ENCODE peak calls at places on chromosomes 2 and 18, in six cellular contexts. One of them, this sample, is unnamed.

GRCh38 chr2:166550923-166551322 is 56.9 kb upstream of the SCN7A start:
- DNase-seq in HepG2: no peak
- DNase-seq in K562: no peak
- DNase-seq in WTC11: no peak
- DNase-seq in H1: no peak
- DNase-seq in GM12878: no peak
- DNase-seq in this sample: no peak

GRCh38 chr2:6325616-6326015 is 540.1 kb downstream of the CMPK2 start:
- DNase-seq in HepG2: no peak
- DNase-seq in WTC11: no peak
- DNase-seq in GM12878: no peak
- DNase-seq in K562: no peak
- DNase-seq in H1: no peak
- DNase-seq in this sample: peak

GRCh38 chr2:177692042-177692823 is 299.7 kb downstream of the AGPS start:
- DNase-seq in HepG2: peak
- DNase-seq in H1: no peak
- DNase-seq in K562: no peak
- DNase-seq in GM12878: no peak
- DNase-seq in WTC11: no peak
- DNase-seq in this sample: no peak

GRCh38 chr2:96408631-96409542 is 73.3 kb downstream of the NCAPH start:
- DNase-seq in GM12878: no peak
- DNase-seq in K562: no peak
- DNase-seq in H1: no peak
- DNase-seq in WTC11: no peak
- DNase-seq in HepG2: peak
- DNase-seq in this sample: no peak

GRCh38 chr2:38274286-38275276 is 102.5 kb downstream of the ATL2 start:
- DNase-seq in K562: peak
- DNase-seq in GM12878: peak
- DNase-seq in WTC11: no peak
- DNase-seq in HepG2: peak
- DNase-seq in H1: no peak
- DNase-seq in this sample: peak

GRCh38 chr2:202780514-202781021 is 91.0 kb downstream of the ICA1L start:
- DNase-seq in HepG2: no peak
- DNase-seq in H1: no peak
- DNase-seq in GM12878: peak
- DNase-seq in WTC11: no peak
- DNase-seq in K562: no peak
- DNase-seq in this sample: no peak

GRCh38 chr2:42931147-42931817 is 138.9 kb upstream of the HAAO start:
- DNase-seq in GM12878: no peak
- DNase-seq in HepG2: peak
- DNase-seq in H1: peak
- DNase-seq in K562: no peak
- DNase-seq in WTC11: peak
- DNase-seq in this sample: peak

GRCh38 chr18:10190564-10190963 is 263.9 kb upstream of the APCDD1 start:
- DNase-seq in K562: no peak
- DNase-seq in WTC11: no peak
- DNase-seq in H1: no peak
- DNase-seq in HepG2: no peak
- DNase-seq in GM12878: no peak
- DNase-seq in this sample: no peak

GRCh38 chr2:47559079-47559684 is 156.2 kb downstream of the MSH2 start:
- DNase-seq in H1: no peak
- DNase-seq in GM12878: no peak
- DNase-seq in WTC11: no peak
- DNase-seq in HepG2: no peak
- DNase-seq in K562: no peak
- DNase-seq in this sample: no peak

GRCh38 chr2:189287982-189288494 is 108.5 kb upstream of the COL5A2 start:
- DNase-seq in H1: no peak
- DNase-seq in WTC11: no peak
- DNase-seq in HepG2: peak
- DNase-seq in K562: no peak
- DNase-seq in GM12878: no peak
- DNase-seq in this sample: peak

GRCh38 chr18:23194150-23194968 is 59.1 kb downstream of the CABLES1 start:
- DNase-seq in HepG2: no peak
- DNase-seq in K562: no peak
- DNase-seq in WTC11: no peak
- DNase-seq in H1: no peak
- DNase-seq in GM12878: no peak
- DNase-seq in this sample: no peak

GRCh38 chr18:69523582-69523981 is 122.9 kb downstream of the DOK6 start:
- DNase-seq in H1: no peak
- DNase-seq in GM12878: no peak
- DNase-seq in K562: no peak
- DNase-seq in WTC11: no peak
- DNase-seq in HepG2: no peak
- DNase-seq in this sample: no peak

GRCh38 chr2:26299488-26300092 is 46.4 kb upstream of the SELENOI start:
- DNase-seq in WTC11: no peak
- DNase-seq in K562: no peak
- DNase-seq in H1: peak
- DNase-seq in HepG2: peak
- DNase-seq in GM12878: peak
- DNase-seq in this sample: peak

GRCh38 chr2:201859886-201860285 is 53.5 kb downstream of the CDK15 start:
- DNase-seq in WTC11: no peak
- DNase-seq in K562: no peak
- DNase-seq in HepG2: no peak
- DNase-seq in H1: no peak
- DNase-seq in GM12878: no peak
- DNase-seq in this sample: no peak

GRCh38 chr2:233119806-233120205 is 59.7 kb downstream of the INPP5D start:
- DNase-seq in GM12878: no peak
- DNase-seq in K562: no peak
- DNase-seq in HepG2: no peak
- DNase-seq in WTC11: no peak
- DNase-seq in H1: no peak
- DNase-seq in this sample: no peak

GRCh38 chr2:172859821-172860707 is 124.4 kb downstream of the RAPGEF4 start:
- DNase-seq in HepG2: no peak
- DNase-seq in GM12878: no peak
- DNase-seq in H1: no peak
- DNase-seq in WTC11: no peak
- DNase-seq in K562: no peak
- DNase-seq in this sample: no peak

GRCh38 chr2:98935111-98935770 is 784 bp downstream of the CRACDL start:
- DNase-seq in HepG2: no peak
- DNase-seq in H1: no peak
- DNase-seq in WTC11: no peak
- DNase-seq in K562: no peak
- DNase-seq in GM12878: no peak
- DNase-seq in this sample: peak

GRCh38 chr2:54942373-54942772 is 107.9 kb downstream of the RTN4 start:
- DNase-seq in GM12878: no peak
- DNase-seq in HepG2: no peak
- DNase-seq in H1: no peak
- DNase-seq in K562: no peak
- DNase-seq in WTC11: no peak
- DNase-seq in this sample: no peak

GRCh38 chr2:216108310-216108966 is 710 bp upstream of the XRCC5 start:
- DNase-seq in K562: peak
- DNase-seq in GM12878: no peak
- DNase-seq in H1: no peak
- DNase-seq in WTC11: no peak
- DNase-seq in HepG2: peak
- DNase-seq in this sample: peak

GRCh38 chr2:186183406-186183805 is 302.7 kb upstream of the ZC3H15 start:
- DNase-seq in H1: no peak
- DNase-seq in GM12878: no peak
- DNase-seq in K562: no peak
- DNase-seq in HepG2: no peak
- DNase-seq in WTC11: no peak
- DNase-seq in this sample: no peak

GRCh38 chr2:158686166-158686792 is 108.8 kb upstream of the DAPL1 start:
- DNase-seq in GM12878: no peak
- DNase-seq in WTC11: no peak
- DNase-seq in H1: no peak
- DNase-seq in K562: no peak
- DNase-seq in HepG2: no peak
- DNase-seq in this sample: no peak

GRCh38 chr2:228840743-228841114 is 430.4 kb downstream of the PID1 start:
- DNase-seq in HepG2: no peak
- DNase-seq in H1: no peak
- DNase-seq in WTC11: no peak
- DNase-seq in GM12878: no peak
- DNase-seq in K562: no peak
- DNase-seq in this sample: no peak

GRCh38 chr2:175854149-175854548 is 147.9 kb downstream of the LNPK start:
- DNase-seq in HepG2: no peak
- DNase-seq in K562: no peak
- DNase-seq in WTC11: no peak
- DNase-seq in GM12878: no peak
- DNase-seq in H1: no peak
- DNase-seq in this sample: no peak

GRCh38 chr2:129911363-129912065 is 68.0 kb upstream of the RAB6C start:
- DNase-seq in H1: no peak
- DNase-seq in K562: no peak
- DNase-seq in HepG2: no peak
- DNase-seq in GM12878: no peak
- DNase-seq in WTC11: no peak
- DNase-seq in this sample: no peak
- TF ChIP-seq CREB1 in H1: no peak
- TF ChIP-seq CREB1 in K562: no peak
- TF ChIP-seq CREB1 in HepG2: no peak
- TF ChIP-seq CREB1 in GM12878: no peak
- TF ChIP-seq CREB1 in WTC11: no peak
- TF ChIP-seq CREB1 in this sample: no peak

DNA sequence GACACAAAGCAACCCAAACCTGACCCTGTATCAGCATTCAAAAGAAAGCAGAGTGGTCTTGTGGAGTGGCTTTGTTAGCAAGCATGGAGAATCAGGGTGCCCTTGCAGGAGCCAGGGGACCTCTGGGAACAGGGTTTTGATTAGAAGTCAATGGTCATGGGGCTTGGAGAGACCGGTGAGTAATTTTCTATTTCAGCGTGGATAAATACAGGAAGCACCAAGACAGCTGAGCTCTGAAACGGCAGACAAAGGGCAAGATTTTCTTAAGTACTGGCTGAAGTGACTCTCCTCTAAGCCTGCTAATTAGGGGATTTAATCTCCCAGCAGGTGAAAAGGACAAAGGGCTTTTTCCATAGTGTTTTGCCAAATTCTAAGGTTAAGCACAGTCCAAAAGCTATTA is 78.0 kb upstream of the GAREM1 start:
- DNase-seq in HepG2: no peak
- DNase-seq in H1: peak
- DNase-seq in GM12878: no peak
- DNase-seq in WTC11: no peak
- DNase-seq in K562: no peak
- DNase-seq in this sample: peak
- TF ChIP-seq CREB1 in HepG2: no peak
- TF ChIP-seq CREB1 in H1: no peak
- TF ChIP-seq CREB1 in GM12878: no peak
- TF ChIP-seq CREB1 in WTC11: no peak
- TF ChIP-seq CREB1 in K562: no peak
- TF ChIP-seq CREB1 in this sample: no peak

GRCh38 chr2:102235042-102235473 is 48.2 kb downstream of the IL1RL2 start:
- DNase-seq in GM12878: no peak
- DNase-seq in K562: no peak
- DNase-seq in HepG2: peak
- DNase-seq in WTC11: no peak
- DNase-seq in H1: no peak
- DNase-seq in this sample: no peak
- TF ChIP-seq CREB1 in GM12878: no peak
- TF ChIP-seq CREB1 in K562: no peak
- TF ChIP-seq CREB1 in HepG2: no peak
- TF ChIP-seq CREB1 in WTC11: no peak
- TF ChIP-seq CREB1 in H1: no peak
- TF ChIP-seq CREB1 in this sample: no peak

GRCh38 chr2:30147715-30148611 is 1.2 kb downstream of the YPEL5 start:
- DNase-seq in GM12878: no peak
- DNase-seq in HepG2: peak
- DNase-seq in H1: no peak
- DNase-seq in K562: peak
- DNase-seq in WTC11: peak
- DNase-seq in this sample: peak
- TF ChIP-seq CREB1 in GM12878: no peak
- TF ChIP-seq CREB1 in HepG2: no peak
- TF ChIP-seq CREB1 in H1: no peak
- TF ChIP-seq CREB1 in K562: no peak
- TF ChIP-seq CREB1 in WTC11: no peak
- TF ChIP-seq CREB1 in this sample: no peak

GRCh38 chr2:120283649-120284048 is 31.0 kb downstream of the RALB start:
- DNase-seq in WTC11: no peak
- DNase-seq in GM12878: no peak
- DNase-seq in H1: no peak
- DNase-seq in K562: no peak
- DNase-seq in HepG2: peak
- DNase-seq in this sample: peak

GRCh38 chr2:120290737-120291136 is 38.1 kb downstream of the RALB start:
- DNase-seq in WTC11: no peak
- DNase-seq in H1: no peak
- DNase-seq in K562: no peak
- DNase-seq in HepG2: no peak
- DNase-seq in GM12878: no peak
- DNase-seq in this sample: peak

GRCh38 chr2:120289221-120289906 is 36.7 kb downstream of the RALB start:
- DNase-seq in H1: no peak
- DNase-seq in HepG2: no peak
- DNase-seq in K562: no peak
- DNase-seq in GM12878: no peak
- DNase-seq in WTC11: no peak
- DNase-seq in this sample: peak

GRCh38 chr2:120288016-120288373 is 35.3 kb downstream of the RALB start:
- DNase-seq in K562: no peak
- DNase-seq in WTC11: no peak
- DNase-seq in HepG2: no peak
- DNase-seq in GM12878: no peak
- DNase-seq in H1: no peak
- DNase-seq in this sample: no peak

DNA sequence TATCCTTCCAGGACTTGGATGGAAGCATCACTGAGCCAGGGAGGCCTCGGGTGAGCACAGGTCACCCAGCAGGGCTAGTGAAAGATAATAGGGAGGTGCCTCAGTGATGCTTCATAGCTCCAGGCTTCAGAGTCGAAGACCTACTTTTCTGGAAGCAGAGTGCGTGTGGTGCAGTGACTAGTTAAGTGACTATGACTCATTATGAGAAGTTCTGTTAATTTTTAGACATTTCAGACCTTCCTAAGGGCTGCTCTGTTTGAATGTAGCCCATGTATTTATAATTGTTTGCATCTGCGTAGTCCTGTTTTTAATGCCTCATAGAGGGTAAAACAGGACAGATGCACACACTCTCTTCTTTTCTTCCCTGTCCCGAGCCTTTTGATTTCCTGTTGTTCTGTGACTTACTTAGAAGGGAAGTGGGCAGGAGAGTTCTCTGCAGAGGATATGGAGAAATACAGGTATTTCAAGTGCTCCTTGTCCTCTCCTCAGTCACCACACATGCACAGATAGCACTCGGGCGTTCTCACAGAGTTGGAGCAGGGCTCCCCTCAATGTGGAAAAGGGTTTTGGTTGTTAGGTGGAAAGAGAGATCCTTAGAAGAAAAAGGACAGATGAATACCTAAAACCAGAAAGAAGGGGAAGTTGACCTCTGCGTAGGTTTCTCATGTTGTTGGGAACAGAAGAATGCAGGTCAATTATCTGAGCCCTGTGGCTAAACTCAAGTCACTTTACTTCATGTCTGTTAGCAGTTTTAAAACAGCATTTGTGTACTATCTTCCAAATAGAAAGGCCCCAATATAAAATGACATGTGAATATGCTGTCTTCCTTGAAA is 34.7 kb downstream of the RALB start:
- DNase-seq in WTC11: no peak
- DNase-seq in H1: no peak
- DNase-seq in HepG2: no peak
- DNase-seq in GM12878: peak
- DNase-seq in K562: no peak
- DNase-seq in this sample: no peak
- TF ChIP-seq CREB1 in WTC11: no peak
- TF ChIP-seq CREB1 in H1: no peak
- TF ChIP-seq CREB1 in HepG2: no peak
- TF ChIP-seq CREB1 in GM12878: peak
- TF ChIP-seq CREB1 in K562: no peak
- TF ChIP-seq CREB1 in this sample: no peak

This sample was measured in GM23338.